ENCODE peak calls at places on chromosomes 11 and 22, in four cellular contexts. L, Y, M and T are unnamed samples.

GRCh38 chr11:124536520-124536919 is 6.9 kb downstream of the OR8B12 start:
- DNase-seq in Y (peak), M (peak), L (no peak), T (peak)

GRCh38 chr22:35899736-35900135 is 128.9 kb downstream of the RBFOX2 start:
- DNase-seq in M (no peak), L (no peak), Y (no peak), T (no peak)

GRCh38 chr22:26170795-26171194 is 1.5 kb downstream of the SEZ6L start:
- DNase-seq in Y (no peak), L (peak), M (no peak), T (no peak)

GRCh38 chr22:30602049-30602448 is 4.9 kb upstream of the TCN2 start:
- DNase-seq in L (no peak), M (no peak), Y (peak), T (peak)

GRCh38 chr11:118610220-118610772 is 2.9 kb downstream of the PHLDB1 start:
- DNase-seq in Y (no peak), L (no peak), M (no peak), T (no peak)

GRCh38 chr22:49033616-49034015 is 794.1 kb downstream of the BRD1 start:
- DNase-seq in M (no peak), Y (no peak), L (no peak), T (no peak)

GRCh38 chr22:39474351-39474991 is 17.7 kb downstream of the MGAT3 start:
- DNase-seq in Y (peak), M (peak), L (no peak), T (no peak)

GRCh38 chr11:61534025-61534900 is 25.7 kb downstream of the LRRC10B start:
- DNase-seq in M (no peak), Y (no peak), L (no peak), T (no peak)

GRCh38 chr11:130817608-130817944 is 98.7 kb downstream of the SNX19 start:
- DNase-seq in L (no peak), Y (peak), M (no peak), T (peak)

GRCh38 chr11:123478352-123478986 is 48.4 kb downstream of the GRAMD1B start:
- DNase-seq in M (peak), L (peak), Y (peak), T (peak)

GRCh38 chr22:17087176-17088131 is 2.7 kb downstream of the IL17RA start:
- DNase-seq in Y (peak), L (no peak), M (no peak), T (peak)

GRCh38 chr11:59187587-59187986 is 15.7 kb downstream of the DTX4 start:
- DNase-seq in L (no peak), Y (peak), M (no peak), T (peak)